ENCODE peak calls at places on chromosomes 6 and 20, in five cellular contexts. G is suprapubic skin, F is progenitor cell of endocrine pancreas, V is AG10803, S is RWPE1. C is an unnamed sample.
A peak's percentile ranks its signal among the peaks of the same experiment; 100 is the strongest.

GRCh38 chr6:84150680-84151079 is 76.8 kb downstream of the CEP162 start:
- DNase-seq in G (no peak), F (no peak), V (peak; percentile 97), S (peak; percentile 16), C (no peak)

GRCh38 chr20:4820833-4821518 is 99.3 kb downstream of the PRND start:
- DNase-seq in G (no peak), F (no peak), V (peak; percentile 91), S (peak; percentile 33), C (peak; percentile 65)

GRCh38 chr6:115891111-115891669 is 169.5 kb downstream of the FRK start:
- DNase-seq in G (no peak), F (no peak), V (peak; percentile 39), S (peak; percentile 45), C (no peak)

GRCh38 chr20:50579511-50579910 is 69.3 kb downstream of the PTPN1 start:
- DNase-seq in G (peak; percentile 46), F (no peak), V (no peak), S (no peak), C (no peak)

GRCh38 chr6:44297063-44298038 is 15.8 kb downstream of the AARS2 start:
- DNase-seq in G (no peak), F (peak; percentile 41), V (peak; percentile 22), S (peak; percentile 18), C (no peak)

GRCh38 chr6:57087916-57088315 is 2.1 kb upstream of the ZNF451 start:
- DNase-seq in G (no peak), F (no peak), V (no peak), S (no peak), C (no peak)

GRCh38 chr6:52534966-52535390 is 41.9 kb downstream of the TRAM2 start:
- DNase-seq in G (no peak), F (no peak), V (no peak), S (no peak), C (no peak)

GRCh38 chr6:4805553-4806307 is 29.5 kb downstream of the CDYL start:
- DNase-seq in G (no peak), F (peak; percentile 17), V (peak; percentile 34), S (peak; percentile 35), C (no peak)

GRCh38 chr6:17193376-17193775 is 87.8 kb upstream of the RBM24 start:
- DNase-seq in G (no peak), F (no peak), V (no peak), S (no peak), C (no peak)

GRCh38 chr6:49506569-49507111 is 6.9 kb downstream of the GLYATL3 start:
- DNase-seq in G (no peak), F (no peak), V (no peak), S (no peak), C (no peak)

GRCh38 chr20:63230800-63231268 is 4.9 kb upstream of the BIRC7 start:
- DNase-seq in G (no peak), F (no peak), V (peak; percentile 68), S (no peak), C (no peak)

GRCh38 chr6:29558439-29559079 is 973 bp downstream of the UBD start:
- DNase-seq in G (no peak), F (no peak), V (no peak), S (no peak), C (no peak)

GRCh38 chr6:711925-712324 is 19.0 kb upstream of the EXOC2 start:
- DNase-seq in G (no peak), F (no peak), V (no peak), S (no peak), C (no peak)

GRCh38 chr20:3621111-3621510 is 42.1 kb downstream of the GFRA4 start:
- DNase-seq in G (no peak), F (no peak), V (no peak), S (no peak), C (no peak)
- TF ChIP-seq CTCF in G (no peak), F (peak; percentile 32), V (no peak), S (no peak), C (no peak)

GRCh38 chr6:127952831-127953230 is 52.0 kb upstream of the THEMIS start:
- DNase-seq in G (no peak), F (no peak), V (peak; percentile 46), S (no peak), C (no peak)

GRCh38 chr6:127959869-127960268 is 59.0 kb upstream of the THEMIS start:
- DNase-seq in G (no peak), F (no peak), V (no peak), S (no peak), C (no peak)

GRCh38 chr6:127954082-127954481 is 53.2 kb upstream of the THEMIS start:
- DNase-seq in G (no peak), F (no peak), V (no peak), S (no peak), C (no peak)

GRCh38 chr6:127952176-127952575 is 51.3 kb upstream of the THEMIS start:
- DNase-seq in G (no peak), F (no peak), V (no peak), S (no peak), C (no peak)

DNA sequence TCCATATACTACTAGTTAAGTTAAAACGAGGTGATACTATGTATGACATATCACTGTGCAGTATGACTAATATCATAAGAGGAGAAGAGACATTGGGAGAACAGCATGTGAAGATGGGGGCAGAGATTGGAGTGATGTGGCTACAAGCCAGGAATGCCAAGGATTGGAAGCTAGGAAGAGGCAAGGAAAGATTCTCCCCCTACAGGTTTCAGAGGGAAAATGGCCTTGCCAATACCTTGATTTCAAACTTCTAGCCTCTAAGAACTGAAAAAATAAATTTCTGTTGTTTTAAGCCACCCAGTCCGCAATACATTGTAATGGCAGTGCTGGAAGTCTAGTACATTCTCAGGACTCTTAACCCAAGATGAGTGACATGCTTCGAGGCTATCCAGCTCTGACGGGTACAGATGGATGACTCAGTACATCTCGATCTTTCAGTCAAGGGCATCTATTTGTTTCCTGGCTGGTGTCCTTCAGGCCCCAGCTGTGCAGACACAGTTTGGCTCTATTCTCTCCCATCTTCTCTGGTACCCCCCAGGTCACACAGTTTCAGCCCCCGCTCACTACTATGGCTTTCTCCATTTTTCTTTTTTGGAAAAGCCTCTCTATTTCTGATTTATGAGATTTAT is 55.5 kb upstream of the THEMIS start:
- DNase-seq in G (no peak), F (no peak), V (no peak), S (no peak), C (no peak)
- TF ChIP-seq CTCF in G (no peak), F (peak; percentile 25), V (peak; percentile 6), S (no peak), C (peak; percentile 44)

GRCh38 chr6:136926383-136926782 is 4.3 kb downstream of the SLC35D3 start:
- DNase-seq in G (no peak), F (no peak), V (no peak), S (no peak), C (no peak)

GRCh38 chr6:136923954-136924291 is 1.8 kb downstream of the SLC35D3 start:
- DNase-seq in G (no peak), F (no peak), V (no peak), S (no peak), C (no peak)

GRCh38 chr6:136923116-136923953 is 1.2 kb downstream of the SLC35D3 start:
- DNase-seq in G (no peak), F (no peak), V (no peak), S (no peak), C (peak; percentile 93)

GRCh38 chr6:136930528-136930927 is 8.4 kb downstream of the SLC35D3 start:
- DNase-seq in G (no peak), F (no peak), V (no peak), S (no peak), C (no peak)

DNA sequence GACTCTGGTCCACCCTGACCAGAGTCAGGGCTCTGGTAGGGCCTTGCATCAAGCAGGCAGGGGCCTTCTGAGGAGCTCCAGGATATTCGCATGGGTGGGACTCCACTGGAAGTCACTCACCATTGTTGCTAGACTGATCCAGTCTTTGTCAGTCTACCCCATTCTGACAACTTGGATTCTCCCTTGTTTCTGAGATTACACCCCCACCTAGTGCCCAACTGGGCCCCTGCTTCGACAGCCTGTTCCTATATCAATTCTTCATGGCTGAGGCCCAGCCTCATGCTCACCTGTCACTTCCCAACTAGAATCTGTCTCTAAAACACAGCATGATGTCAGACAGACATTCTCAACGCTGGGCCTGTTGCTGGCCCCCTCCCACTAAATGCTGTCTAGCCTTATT is 5.2 kb downstream of the SLC35D3 start:
- DNase-seq in G (no peak), F (no peak), V (no peak), S (peak; percentile 31), C (no peak)
- TF ChIP-seq CTCF in G (no peak), F (peak; percentile 16), V (peak; percentile 21), S (no peak), C (peak; percentile 56)

GRCh38 chr20:14918981-14919380 is 581.6 kb upstream of the FLRT3 start:
- DNase-seq in G (no peak), F (no peak), V (peak; percentile 20), S (no peak), C (no peak)

GRCh38 chr20:14922503-14923267 is 585.3 kb upstream of the FLRT3 start:
- DNase-seq in G (no peak), F (no peak), V (no peak), S (no peak), C (no peak)

GRCh38 chr20:14924433-14924832 is 587.0 kb upstream of the FLRT3 start:
- DNase-seq in G (no peak), F (no peak), V (no peak), S (no peak), C (no peak)

GRCh38 chr20:14919473-14920157 is 582.2 kb upstream of the FLRT3 start:
- DNase-seq in G (no peak), F (peak; percentile 18), V (peak; percentile 32), S (peak; percentile 76), C (no peak)

DNA sequence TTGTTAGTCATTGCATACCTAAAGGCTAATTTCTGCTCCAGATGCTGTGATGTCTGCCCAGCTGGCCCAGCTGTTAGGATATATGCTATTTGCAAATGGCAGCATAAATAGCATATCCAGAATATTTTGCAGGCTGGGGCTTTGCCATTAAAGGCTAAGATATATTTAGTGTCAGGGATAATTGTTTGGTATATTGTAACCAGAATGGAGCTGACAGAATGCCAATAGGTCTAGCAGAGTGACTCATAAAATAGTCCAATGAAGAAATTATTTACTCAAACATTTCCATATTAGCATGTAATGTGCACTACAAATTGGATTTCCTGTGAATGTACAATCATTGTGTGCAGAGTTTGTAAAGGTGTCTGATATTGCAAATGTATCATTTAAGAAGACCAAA is 584.1 kb upstream of the FLRT3 start:
- DNase-seq in G (no peak), F (no peak), V (peak; percentile 56), S (peak; percentile 17), C (no peak)
- TF ChIP-seq CTCF in G (no peak), F (no peak), V (no peak), S (no peak), C (no peak)

GRCh38 chr6:152595507-152595906 is 41.7 kb downstream of the SYNE1 start:
- DNase-seq in G (no peak), F (no peak), V (peak; percentile 23), S (no peak), C (no peak)
- TF ChIP-seq CTCF in G (peak; percentile 30), F (peak; percentile 57), V (peak; percentile 64), S (peak; percentile 38), C (peak; percentile 67)

DNA sequence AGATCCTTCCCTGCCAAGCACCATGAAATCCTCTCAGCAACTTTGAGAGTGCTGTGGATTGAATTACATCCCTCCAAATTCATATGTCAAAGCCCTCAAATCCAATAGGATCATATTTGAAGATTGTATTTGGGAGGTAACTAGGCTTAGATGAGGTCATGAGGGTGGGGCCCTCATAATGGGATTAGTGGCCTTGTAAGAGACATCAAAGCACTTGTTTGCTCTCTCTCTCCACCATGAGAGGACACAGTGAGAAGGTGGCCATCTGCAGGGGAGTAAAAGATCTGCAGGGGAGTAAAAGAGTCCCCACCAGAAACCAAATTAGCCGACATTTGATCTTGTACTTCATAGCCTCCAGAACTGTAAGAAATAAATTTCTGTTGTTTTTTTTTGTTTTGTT is 298.2 kb downstream of the SAMD5 start:
- DNase-seq in G (no peak), F (no peak), V (no peak), S (no peak), C (no peak)
- TF ChIP-seq CTCF in G (no peak), F (no peak), V (no peak), S (no peak), C (peak; percentile 13)